ENCODE peak calls at places on chromosomes 11 and 22, in seven cellular contexts. K is H1, U is GM12878, G is K562, X is HepG2, F is HCT116, M is SK-N-SH. W is an unnamed sample.

GRCh38 chr11:34492806-34493414 is 20.7 kb downstream of the ELF5 start:
- DNase-seq in G (peak; percentile 64), X (peak; percentile 68), M (peak; percentile 72), U (no peak), F (peak; percentile 60), K (peak; percentile 65), W (peak; percentile 66)

GRCh38 chr22:48490513-48491411 is 1336.9 kb downstream of the BRD1 start:
- DNase-seq in X (no peak), M (no peak), F (no peak), K (no peak), G (no peak), U (no peak), W (no peak)

GRCh38 chr22:23835773-23836144 is 3.0 kb downstream of the DERL3 start:
- DNase-seq in F (no peak), M (peak; percentile 8), K (no peak), U (no peak), X (no peak), G (no peak), W (no peak)

GRCh38 chr11:96102664-96103068 is 178.8 kb upstream of the MTMR2 start:
- DNase-seq in X (no peak), G (peak; percentile 16), M (no peak), U (no peak), F (no peak), K (no peak), W (no peak)

GRCh38 chr11:87722756-87723599 is 452.3 kb downstream of the RAB38 start:
- DNase-seq in G (peak; percentile 17), K (peak; percentile 66), U (no peak), F (no peak), X (peak; percentile 7), M (peak; percentile 5), W (no peak)

GRCh38 chr22:37638351-37639069 is 959 bp upstream of the SH3BP1 start:
- DNase-seq in U (no peak), K (no peak), F (no peak), M (no peak), G (no peak), X (peak; percentile 60), W (no peak)

GRCh38 chr22:37752189-37753061 is 55.3 kb upstream of the GCAT start:
- DNase-seq in X (peak; percentile 73), K (no peak), G (no peak), F (peak; percentile 92), U (no peak), M (peak; percentile 94), W (no peak)

GRCh38 chr11:63729326-63729725 is 39.2 kb downstream of the ZFTA start:
- DNase-seq in G (no peak), X (no peak), M (no peak), K (no peak), U (no peak), F (no peak), W (no peak)

GRCh38 chr22:28835630-28836189 is 35.3 kb upstream of the XBP1 start:
- DNase-seq in U (no peak), K (no peak), G (no peak), F (no peak), X (no peak), M (no peak), W (no peak)

GRCh38 chr22:20595461-20595860 is 88.1 kb downstream of the MED15 start:
- DNase-seq in K (no peak), M (no peak), F (no peak), X (no peak), U (no peak), G (no peak), W (no peak)

GRCh38 chr22:37904572-37905533 is 1.2 kb upstream of the MICALL1 start:
- DNase-seq in M (peak; percentile 58), F (peak; percentile 87), U (no peak), X (peak; percentile 58), K (peak; percentile 67), G (peak; percentile 53), W (no peak)

GRCh38 chr11:129705341-129705740 is 110.3 kb upstream of the TMEM45B start:
- DNase-seq in K (no peak), U (no peak), G (no peak), M (no peak), F (no peak), X (no peak), W (no peak)

GRCh38 chr11:124865902-124866851 is 945 bp downstream of the ROBO3 start:
- DNase-seq in F (no peak), G (peak; percentile 85), M (peak; percentile 91), K (peak; percentile 89), X (no peak), U (no peak), W (peak; percentile 88)

GRCh38 chr22:50691521-50691920 is 18.9 kb downstream of the SHANK3 start:
- DNase-seq in K (peak; percentile 48), F (peak; percentile 29), U (peak; percentile 13), X (peak; percentile 33), G (no peak), M (no peak), W (peak; percentile 59)

GRCh38 chr11:75347781-75348613 is 3.5 kb downstream of the ARRB1 start:
- DNase-seq in G (peak; percentile 26), F (no peak), M (peak; percentile 31), X (peak; percentile 64), U (no peak), K (no peak), W (no peak)

GRCh38 chr11:122317337-122317736 is 201.3 kb upstream of the BLID start:
- DNase-seq in G (no peak), K (no peak), F (no peak), X (no peak), U (no peak), M (no peak), W (no peak)

GRCh38 chr22:20418211-20418788 is 19.3 kb downstream of the SCARF2 start:
- DNase-seq in U (no peak), F (peak; percentile 63), X (peak; percentile 57), G (peak; percentile 100), M (peak; percentile 88), K (peak; percentile 87), W (peak; percentile 77)

GRCh38 chr11:113623114-113623513 is 83.0 kb downstream of the TMPRSS5 start:
- DNase-seq in M (no peak), K (no peak), F (no peak), X (no peak), U (no peak), G (no peak), W (no peak)

DNA sequence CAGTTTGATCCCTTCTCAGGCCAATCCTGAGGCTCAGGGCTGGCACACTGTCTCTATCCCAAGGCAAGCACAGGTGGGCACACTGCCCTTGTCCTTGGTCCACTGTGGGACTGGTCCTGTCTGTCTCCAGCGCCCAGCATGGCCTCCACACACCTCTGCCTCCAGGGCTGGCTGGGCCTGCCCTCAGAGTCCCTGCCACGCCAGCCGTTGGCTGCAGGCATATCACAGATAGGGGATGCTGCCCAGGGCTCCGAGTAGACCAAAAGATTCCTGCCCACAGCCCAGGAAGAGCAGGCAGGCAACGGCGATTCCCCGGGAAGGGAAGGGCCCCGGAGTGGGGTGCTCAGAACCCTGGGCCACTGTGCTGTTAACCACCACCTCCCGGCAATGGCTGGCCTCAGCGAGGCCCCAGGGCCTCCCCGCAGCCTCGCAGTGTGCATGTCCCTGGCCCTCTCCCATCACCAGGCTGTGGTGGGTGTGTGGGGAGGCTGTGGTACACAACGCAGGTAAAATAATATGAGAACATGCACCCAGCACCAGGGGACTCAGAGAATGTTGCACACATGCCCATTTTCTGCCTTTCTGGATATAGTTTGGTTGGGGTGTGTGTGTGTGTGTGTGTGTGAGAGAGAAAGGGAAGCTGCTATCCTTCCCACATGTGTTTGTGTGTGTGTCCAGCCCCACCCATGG is 2.2 kb downstream of the IFITM5 start:
- DNase-seq in K (no peak), U (no peak), F (no peak), M (no peak), X (no peak), G (no peak), W (no peak)
- TF ChIP-seq JUND in K (no peak), U (no peak), F (no peak), M (no peak), X (no peak), G (no peak), W (no peak)

GRCh38 chr11:44939673-44940072 is 11.0 kb downstream of the TP53I11 start:
- DNase-seq in X (peak; percentile 7), K (no peak), F (no peak), M (no peak), G (peak; percentile 66), U (no peak), W (no peak)
- TF ChIP-seq JUND in X (no peak), K (peak; percentile 27), F (no peak), M (no peak), G (peak; percentile 65), U (no peak), W (no peak)

GRCh38 chr22:34395370-34395769 is 475.1 kb upstream of the LARGE1 start:
- DNase-seq in U (no peak), F (no peak), M (no peak), X (no peak), G (no peak), K (no peak), W (no peak)
- TF ChIP-seq JUND in U (no peak), F (no peak), M (no peak), X (no peak), G (no peak), K (no peak), W (no peak)

GRCh38 chr11:12139144-12139881 is 28.9 kb downstream of the MICAL2 start:
- DNase-seq in G (no peak), M (no peak), U (no peak), F (no peak), K (no peak), X (no peak), W (no peak)
- TF ChIP-seq JUND in G (no peak), M (no peak), U (no peak), F (no peak), K (no peak), X (no peak), W (no peak)

W was measured in T47D.